ENCODE peak calls at places on chromosome 21, in nine cellular contexts. Z is DND-41; T is GM23248; H is thoracic aorta; Y is fibroblast of lung; D is A673; V is CD8-positive, alpha-beta memory T cell; O is aorta; W is tibial artery. U is an unnamed sample. For H3K4me1, the result is how much of the 10 kb centered on the place peaks cover.

GRCh38 chr21:44893948-44894656 is 20.6 kb upstream of the PTTG1IP start:
- DNase-seq in T (no peak), V (no peak), Z (no peak), H (no peak), W (no peak), D (no peak), Y (no peak), O (no peak), U (no peak)

GRCh38 chr21:26144026-26144425 is 26.5 kb downstream of the APP start:
- DNase-seq in D (no peak), T (no peak), W (no peak), H (no peak), Z (peak), O (no peak), Y (no peak), V (no peak), U (no peak)

GRCh38 chr21:44353200-44353970 is at the start of gene TRPM2:
- DNase-seq in Y (no peak), V (no peak), O (peak), W (no peak), H (no peak), Z (peak), D (no peak), T (peak), U (no peak)

GRCh38 chr21:39863111-39863510 is 4.1 kb upstream of the PCP4 start:
- DNase-seq in D (no peak), Z (no peak), T (no peak), W (no peak), Y (peak), O (no peak), H (no peak), V (no peak), U (peak)

GRCh38 chr21:44425895-44426662 is 29.2 kb upstream of the LRRC3 start:
- DNase-seq in O (peak), T (no peak), W (peak), V (no peak), Y (no peak), D (no peak), Z (no peak), H (no peak), U (no peak)

GRCh38 chr21:35599164-35599563 is 461.2 kb downstream of the SETD4 start:
- DNase-seq in D (no peak), T (no peak), Z (no peak), Y (no peak), H (no peak), V (no peak), W (no peak), O (no peak), U (no peak)

GRCh38 chr21:43657355-43658093 is 1.8 kb downstream of the HSF2BP start:
- DNase-seq in Y (no peak), Z (no peak), H (no peak), D (no peak), O (no peak), W (no peak), T (peak), V (no peak), U (no peak)

GRCh38 chr21:39483917-39484316 is 32.1 kb downstream of the SH3BGR start:
- DNase-seq in Y (peak), W (no peak), T (peak), V (no peak), H (no peak), Z (no peak), O (no peak), D (no peak), U (no peak)

GRCh38 chr21:44706706-44707615 is 4.4 kb downstream of the TSPEAR start:
- DNase-seq in D (no peak), V (no peak), Y (no peak), T (no peak), H (no peak), W (peak), O (peak), Z (no peak), U (no peak)

GRCh38 chr21:14533555-14534400 is 12.3 kb downstream of the SAMSN1 start:
- DNase-seq in Z (no peak), O (no peak), H (no peak), W (no peak), T (peak), D (peak), Y (peak), V (peak), U (no peak)

GRCh38 chr21:19603011-19603593 is 1199.5 kb upstream of the TMPRSS15 start:
- DNase-seq in V (no peak), D (no peak), Z (no peak), O (no peak), H (no peak), Y (no peak), W (no peak), T (no peak), U (peak)

GRCh38 chr21:43774163-43774562 is 1.9 kb downstream of the CSTB start:
- DNase-seq in O (no peak), T (no peak), Z (no peak), W (no peak), V (no peak), D (no peak), Y (no peak), H (no peak), U (no peak)

GRCh38 chr21:33490991-33491372 is 534 bp downstream of the DNAJC28 start:
- DNase-seq in H (no peak), Z (no peak), O (no peak), V (no peak), T (peak), W (no peak), D (peak), Y (peak), U (no peak)

GRCh38 chr21:25396135-25396711 is 211.1 kb downstream of the MRPL39 start:
- DNase-seq in V (no peak), Z (no peak), O (no peak), Y (no peak), W (no peak), D (no peak), H (no peak), T (no peak), U (no peak)

GRCh38 chr21:38806153-38806941 is 618 bp downstream of the ETS2 start:
- DNase-seq in V (peak), O (peak), T (peak), H (no peak), W (peak), Z (peak), D (peak), Y (peak), U (peak)

GRCh38 chr21:38377165-38378093 is 120.6 kb downstream of the KCNJ15 start:
- DNase-seq in Y (no peak), O (peak), V (no peak), Z (no peak), T (peak), H (no peak), W (no peak), D (no peak), U (no peak)

GRCh38 chr21:44539991-44540666 is at the start of gene KRTAP10-1:
- DNase-seq in Z (no peak), V (no peak), O (no peak), T (no peak), D (no peak), Y (no peak), W (no peak), H (no peak), U (no peak)

GRCh38 chr21:25639922-25640670 is 1.0 kb downstream of the JAM2 start:
- DNase-seq in V (no peak), Y (peak), Z (no peak), W (no peak), T (peak), D (peak), O (peak), H (no peak), U (peak)

GRCh38 chr21:29481641-29482040 is 182.9 kb downstream of the BACH1 start:
- DNase-seq in T (peak), H (no peak), V (no peak), Z (no peak), W (no peak), Y (peak), O (no peak), D (no peak), U (no peak)

GRCh38 chr21:43975469-43976098 is 36.5 kb upstream of the TRAPPC10 start:
- DNase-seq in D (peak), T (peak), H (no peak), Z (peak), V (peak), O (peak), Y (peak), W (peak), U (peak)

GRCh38 chr21:33026299-33026858 is 644 bp downstream of the OLIG2 start:
- DNase-seq in Z (no peak), H (no peak), D (no peak), W (no peak), Y (no peak), V (no peak), O (no peak), T (no peak), U (no peak)

GRCh38 chr21:17467392-17467791 is 45.5 kb upstream of the CXADR start:
- DNase-seq in Z (no peak), T (no peak), O (no peak), W (no peak), V (no peak), Y (no peak), H (no peak), D (no peak), U (no peak)

GRCh38 chr21:25790122-25790951 is 55.6 kb downstream of the GABPA start:
- DNase-seq in D (peak), H (no peak), Z (peak), W (no peak), V (no peak), O (no peak), Y (peak), T (peak), U (peak)

GRCh38 chr21:32248616-32249550 is 30.0 kb downstream of the MIS18A start:
- DNase-seq in Y (no peak), W (no peak), O (no peak), Z (no peak), V (no peak), T (no peak), D (no peak), H (no peak), U (peak)

GRCh38 chr21:39381009-39381408 is 32.1 kb upstream of the HMGN1 start:
- DNase-seq in T (peak), H (no peak), O (no peak), V (no peak), Y (no peak), W (no peak), Z (no peak), D (no peak), U (no peak)

GRCh38 chr21:44626262-44626661 is 631 bp upstream of the KRTAP10-9 start:
- DNase-seq in Z (peak), T (no peak), Y (no peak), O (no peak), V (no peak), W (no peak), D (no peak), H (no peak), U (no peak)

GRCh38 chr21:39029086-39029772 is 154.0 kb downstream of the PSMG1 start:
- DNase-seq in T (peak), H (no peak), V (no peak), O (no peak), D (no peak), W (no peak), Y (peak), Z (no peak), U (no peak)

GRCh38 chr21:15005391-15005790 is 59.4 kb downstream of the NRIP1 start:
- DNase-seq in V (no peak), D (no peak), O (no peak), Y (no peak), Z (peak), T (peak), H (no peak), W (no peak), U (no peak)

GRCh38 chr21:45982758-45983731 is 1.5 kb downstream of the COL6A1 start:
- DNase-seq in H (no peak), O (peak), Y (no peak), V (no peak), T (peak), W (peak), D (no peak), Z (no peak), U (no peak)

GRCh38 chr21:45982256-45982757 is 737 bp downstream of the COL6A1 start:
- DNase-seq in T (peak), Z (no peak), H (no peak), Y (no peak), O (peak), W (peak), V (no peak), D (no peak), U (no peak)

GRCh38 chr21:45985471-45986315 is 4.1 kb downstream of the COL6A1 start:
- DNase-seq in V (no peak), Y (no peak), D (no peak), H (peak), Z (no peak), O (peak), T (peak), W (peak), U (no peak)

GRCh38 chr21:45984584-45985095 is 3.1 kb downstream of the COL6A1 start:
- DNase-seq in H (no peak), V (no peak), Y (no peak), T (no peak), O (no peak), W (no peak), Z (no peak), D (no peak), U (no peak)

DNA sequence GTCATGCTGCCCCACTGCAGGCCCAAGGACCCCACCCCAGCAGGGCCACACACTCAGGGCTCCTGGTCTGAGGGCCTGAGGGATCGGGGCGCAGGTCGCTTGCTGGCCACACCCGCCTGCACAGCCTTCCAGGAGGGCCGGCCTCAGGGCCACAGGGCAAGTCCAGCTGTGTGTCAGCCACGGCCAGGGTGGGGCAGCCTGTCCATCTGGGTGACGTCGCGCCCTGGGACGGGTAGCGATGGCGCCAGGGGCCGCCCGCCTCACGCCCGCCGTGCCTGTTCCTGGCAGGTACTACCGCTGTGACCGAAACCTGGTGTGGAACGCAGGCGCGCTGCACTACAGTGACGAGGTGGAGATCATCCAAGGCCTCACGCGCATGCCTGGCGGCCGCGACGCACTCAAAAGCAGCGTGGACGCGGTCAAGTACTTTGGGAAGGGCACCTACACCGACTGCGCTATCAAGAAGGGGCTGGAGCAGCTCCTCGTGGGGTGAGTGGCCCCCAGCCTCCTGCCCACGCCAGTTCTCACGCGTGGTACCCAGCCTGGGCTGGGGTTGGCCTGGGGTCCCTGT is 2.5 kb downstream of the COL6A1 start:
- DNase-seq in Z (no peak), W (peak), H (no peak), V (no peak), D (no peak), Y (no peak), O (peak), T (peak), U (no peak)
- H3K4me1 ChIP-seq in Z (under half), W (under half), H (under half), V (under half), D (under half), Y (under half), O (under half), T (under half), U (under half)

GRCh38 chr21:34510148-34511142 is 1.6 kb downstream of the KCNE1 start:
- DNase-seq in V (no peak), Y (peak), H (peak), D (peak), W (peak), Z (peak), T (peak), O (peak), U (peak)

GRCh38 chr21:34511787-34512451 is at the start of gene KCNE1:
- DNase-seq in T (peak), O (no peak), D (no peak), H (no peak), Z (no peak), V (no peak), W (peak), Y (no peak), U (no peak)

GRCh38 chr21:34513109-34513675 is 1.2 kb upstream of the KCNE1 start:
- DNase-seq in T (no peak), Z (no peak), V (no peak), D (no peak), W (no peak), O (no peak), H (no peak), Y (no peak), U (no peak)

GRCh38 chr21:34509151-34509550 is 2.9 kb downstream of the KCNE1 start:
- DNase-seq in T (no peak), H (no peak), V (no peak), Z (no peak), W (no peak), Y (no peak), O (no peak), D (no peak), U (no peak)

GRCh38 chr21:34511154-34511553 is 856 bp downstream of the KCNE1 start:
- DNase-seq in Z (no peak), D (no peak), V (no peak), O (no peak), Y (no peak), W (no peak), H (no peak), T (peak), U (no peak)
- H3K27ac ChIP-seq in Z (no peak), D (no peak), V (no peak), O (no peak), Y (no peak), W (no peak), H (no peak), T (no peak), U (no peak)

GRCh38 chr21:37281579-37281978 is 14.4 kb upstream of the VPS26C start:
- DNase-seq in H (no peak), Y (no peak), V (no peak), W (no peak), O (peak), D (no peak), T (no peak), Z (no peak), U (peak)
- H3K4me3 ChIP-seq in H (no peak), Y (no peak), V (no peak), W (no peak), O (no peak), D (no peak), T (no peak), Z (no peak), U (peak)

GRCh38 chr21:42124826-42125570 is 53.9 kb downstream of the UMODL1 start:
- DNase-seq in W (no peak), T (no peak), O (no peak), Y (no peak), Z (no peak), H (no peak), V (no peak), D (no peak), U (no peak)
- H3K4me1 ChIP-seq in W (under half), T (under half), O (under half), Y (under half), Z (half or more), H (under half), V (under half), D (under half), U (under half)

GRCh38 chr21:42454791-42455190 is 41.2 kb downstream of the RSPH1 start:
- DNase-seq in T (no peak), O (no peak), W (no peak), V (no peak), H (no peak), Y (no peak), Z (no peak), D (no peak), U (no peak)

GRCh38 chr21:42455196-42455595 is 40.8 kb downstream of the RSPH1 start:
- DNase-seq in W (no peak), H (no peak), D (no peak), T (no peak), O (no peak), Y (no peak), V (no peak), Z (no peak), U (peak)

GRCh38 chr21:42454221-42454570 is 41.8 kb downstream of the RSPH1 start:
- DNase-seq in Y (no peak), D (no peak), V (no peak), O (no peak), Z (no peak), H (no peak), W (no peak), T (no peak), U (no peak)

GRCh38 chr21:42455754-42456440 is 40.1 kb downstream of the RSPH1 start:
- DNase-seq in V (no peak), Z (no peak), T (no peak), D (no peak), W (no peak), H (no peak), Y (no peak), O (no peak), U (no peak)

DNA sequence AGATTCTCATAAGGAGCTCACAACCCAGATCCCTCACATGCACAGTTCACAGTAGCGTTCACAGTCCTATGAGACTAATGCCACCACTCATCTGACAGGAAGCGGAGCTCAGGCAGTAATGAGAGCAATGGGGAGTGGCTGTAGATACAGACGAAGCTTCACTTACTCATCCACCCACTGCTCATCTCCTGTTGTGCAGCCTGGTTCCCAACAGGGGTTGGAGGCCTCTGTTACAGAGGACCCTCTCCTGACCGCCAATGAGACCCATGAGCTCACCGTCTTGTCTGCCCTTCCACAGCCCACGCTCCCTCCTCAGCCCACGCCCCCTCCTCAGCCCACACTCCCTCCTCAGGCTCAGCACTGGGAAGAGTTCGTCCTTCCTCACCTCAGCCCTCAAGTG is 39.6 kb downstream of the RSPH1 start:
- DNase-seq in W (no peak), Y (no peak), D (peak), Z (peak), H (no peak), O (no peak), V (no peak), T (no peak), U (no peak)
- H3K27ac ChIP-seq in W (no peak), Y (no peak), D (no peak), Z (peak), H (no peak), O (no peak), V (no peak), T (no peak), U (no peak)